ENCODE peak calls at places on chromosomes 13 and 19, in six cellular contexts. One of them, this sample, is unnamed.

GRCh38 chr19:33413426-33413725 is 39.9 kb downstream of the CEBPG start:
- DNase-seq in right lobe of liver: no peak
- DNase-seq in cardiac muscle cell: no peak
- DNase-seq in psoas muscle: peak; percentile 9
- DNase-seq in hepatocyte: no peak
- DNase-seq in heart left ventricle: no peak
- DNase-seq in this sample: no peak

GRCh38 chr13:100547805-100548204 is 40.8 kb downstream of the GGACT start:
- DNase-seq in psoas muscle: no peak
- DNase-seq in hepatocyte: peak; percentile 36
- DNase-seq in right lobe of liver: peak; percentile 50
- DNase-seq in heart left ventricle: no peak
- DNase-seq in cardiac muscle cell: peak; percentile 34
- DNase-seq in this sample: peak; percentile 64

GRCh38 chr19:38064661-38065425 is 157.8 kb downstream of the SIPA1L3 start:
- DNase-seq in heart left ventricle: no peak
- DNase-seq in cardiac muscle cell: no peak
- DNase-seq in psoas muscle: no peak
- DNase-seq in hepatocyte: no peak
- DNase-seq in right lobe of liver: no peak
- DNase-seq in this sample: no peak

GRCh38 chr19:40466219-40467006 is at the start of gene SPTBN4:
- DNase-seq in hepatocyte: peak; percentile 12
- DNase-seq in psoas muscle: peak; percentile 53
- DNase-seq in heart left ventricle: peak; percentile 21
- DNase-seq in right lobe of liver: peak; percentile 48
- DNase-seq in cardiac muscle cell: no peak
- DNase-seq in this sample: no peak

GRCh38 chr19:55149078-55150003 is at the start of gene TNNT1:
- DNase-seq in right lobe of liver: no peak
- DNase-seq in cardiac muscle cell: peak; percentile 51
- DNase-seq in heart left ventricle: peak; percentile 52
- DNase-seq in hepatocyte: peak; percentile 60
- DNase-seq in psoas muscle: peak; percentile 66
- DNase-seq in this sample: no peak

GRCh38 chr19:39196860-39197562 is at the start of gene NCCRP1:
- DNase-seq in heart left ventricle: no peak
- DNase-seq in right lobe of liver: no peak
- DNase-seq in psoas muscle: no peak
- DNase-seq in hepatocyte: no peak
- DNase-seq in cardiac muscle cell: peak; percentile 52
- DNase-seq in this sample: no peak

GRCh38 chr13:38582133-38582532 is 104.7 kb upstream of the FREM2 start:
- DNase-seq in hepatocyte: peak; percentile 73
- DNase-seq in right lobe of liver: no peak
- DNase-seq in heart left ventricle: no peak
- DNase-seq in cardiac muscle cell: peak; percentile 54
- DNase-seq in psoas muscle: no peak
- DNase-seq in this sample: peak; percentile 23

GRCh38 chr19:46806651-46807050 is 18.3 kb upstream of the SLC1A5 start:
- DNase-seq in psoas muscle: no peak
- DNase-seq in hepatocyte: no peak
- DNase-seq in right lobe of liver: no peak
- DNase-seq in heart left ventricle: no peak
- DNase-seq in cardiac muscle cell: no peak
- DNase-seq in this sample: no peak

GRCh38 chr19:50564229-50565105 is 3.8 kb downstream of the LRRC4B start:
- DNase-seq in right lobe of liver: no peak
- DNase-seq in heart left ventricle: no peak
- DNase-seq in psoas muscle: no peak
- DNase-seq in cardiac muscle cell: no peak
- DNase-seq in hepatocyte: no peak
- DNase-seq in this sample: no peak

GRCh38 chr13:91211548-91211947 is 135.9 kb upstream of the MIR17HG start:
- DNase-seq in psoas muscle: no peak
- DNase-seq in hepatocyte: no peak
- DNase-seq in cardiac muscle cell: no peak
- DNase-seq in right lobe of liver: no peak
- DNase-seq in heart left ventricle: no peak
- DNase-seq in this sample: no peak

GRCh38 chr19:2332341-2333026 is 4.0 kb downstream of the SPPL2B start:
- DNase-seq in cardiac muscle cell: no peak
- DNase-seq in right lobe of liver: no peak
- DNase-seq in psoas muscle: no peak
- DNase-seq in hepatocyte: no peak
- DNase-seq in heart left ventricle: no peak
- DNase-seq in this sample: no peak

DNA sequence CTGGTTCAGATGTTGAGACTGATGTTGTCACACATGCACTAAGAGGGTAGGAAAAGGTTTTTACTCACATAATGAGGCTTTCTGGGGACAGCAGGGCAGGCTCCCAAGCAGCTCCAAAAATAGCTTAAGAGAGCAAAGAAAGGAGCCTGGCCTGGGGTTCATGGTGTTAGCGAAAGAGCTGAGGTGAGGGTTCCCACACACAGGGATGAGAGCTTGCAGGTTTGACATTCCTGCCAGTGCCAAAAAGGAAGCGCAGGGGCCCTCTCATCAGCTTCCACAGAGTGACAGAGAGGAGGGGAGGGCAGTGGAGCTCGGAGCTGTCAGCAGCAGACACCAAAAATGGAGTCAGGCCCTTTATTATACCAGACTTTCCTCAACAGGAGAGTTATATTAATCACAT is 65.5 kb upstream of the FAM216B start:
- DNase-seq in heart left ventricle: no peak
- DNase-seq in cardiac muscle cell: peak; percentile 55
- DNase-seq in hepatocyte: no peak
- DNase-seq in psoas muscle: no peak
- DNase-seq in right lobe of liver: no peak
- DNase-seq in this sample: no peak
- H3K27ac ChIP-seq in heart left ventricle: peak overlapping the region; percentile 51
- H3K27ac ChIP-seq in cardiac muscle cell: peak overlapping the region; percentile 85
- H3K27ac ChIP-seq in hepatocyte: no peak overlapping the region
- H3K27ac ChIP-seq in psoas muscle: no peak overlapping the region
- H3K27ac ChIP-seq in right lobe of liver: no peak overlapping the region
- H3K27ac ChIP-seq in this sample: no peak overlapping the region

GRCh38 chr19:42629191-42629590 is 34.5 kb upstream of the CEACAM8 start:
- DNase-seq in psoas muscle: no peak
- DNase-seq in hepatocyte: no peak
- DNase-seq in cardiac muscle cell: no peak
- DNase-seq in right lobe of liver: no peak
- DNase-seq in heart left ventricle: no peak
- DNase-seq in this sample: no peak

GRCh38 chr19:42635233-42635539 is 40.5 kb upstream of the CEACAM8 start:
- DNase-seq in hepatocyte: no peak
- DNase-seq in right lobe of liver: no peak
- DNase-seq in heart left ventricle: no peak
- DNase-seq in psoas muscle: no peak
- DNase-seq in cardiac muscle cell: no peak
- DNase-seq in this sample: no peak

GRCh38 chr19:42634409-42635232 is 39.9 kb upstream of the CEACAM8 start:
- DNase-seq in cardiac muscle cell: no peak
- DNase-seq in psoas muscle: no peak
- DNase-seq in heart left ventricle: no peak
- DNase-seq in right lobe of liver: no peak
- DNase-seq in hepatocyte: no peak
- DNase-seq in this sample: peak; percentile 37
- TF ChIP-seq CTCF in cardiac muscle cell: peak; percentile 82
- TF ChIP-seq CTCF in psoas muscle: peak; percentile 12
- TF ChIP-seq CTCF in heart left ventricle: peak; percentile 50
- TF ChIP-seq CTCF in right lobe of liver: peak; percentile 65
- TF ChIP-seq CTCF in hepatocyte: no peak
- TF ChIP-seq CTCF in this sample: peak; percentile 70

DNA sequence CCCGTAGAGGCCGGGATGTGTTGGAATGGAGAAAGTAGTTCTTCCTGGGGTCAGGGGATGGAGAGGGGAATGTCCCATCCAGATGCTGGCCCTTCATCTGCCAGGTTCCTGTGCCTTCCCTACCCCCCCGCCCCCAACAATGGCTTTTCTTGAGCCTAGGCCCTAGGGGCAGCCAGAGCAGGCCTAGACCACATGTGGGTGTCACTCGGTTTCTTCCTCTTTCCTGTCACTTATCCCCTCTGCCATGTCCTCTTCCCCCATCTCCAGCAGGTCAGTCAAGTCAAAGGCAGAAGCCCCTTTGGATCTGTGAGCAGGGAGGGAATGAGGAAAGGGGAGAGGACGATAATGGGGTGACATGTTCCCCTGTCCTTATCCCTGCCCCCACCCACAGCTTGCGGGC is 36.4 kb downstream of the LYL1 start:
- DNase-seq in psoas muscle: no peak
- DNase-seq in hepatocyte: no peak
- DNase-seq in right lobe of liver: no peak
- DNase-seq in heart left ventricle: no peak
- DNase-seq in cardiac muscle cell: no peak
- DNase-seq in this sample: no peak
- H3K27ac ChIP-seq in psoas muscle: peak overlapping the region; percentile 81
- H3K27ac ChIP-seq in hepatocyte: no peak overlapping the region
- H3K27ac ChIP-seq in right lobe of liver: no peak overlapping the region
- H3K27ac ChIP-seq in heart left ventricle: peak overlapping the region; percentile 91
- H3K27ac ChIP-seq in cardiac muscle cell: no peak overlapping the region
- H3K27ac ChIP-seq in this sample: peak overlapping the region; percentile 44

GRCh38 chr19:16160445-16160942 is 12.8 kb downstream of the CIB3 start:
- DNase-seq in hepatocyte: no peak
- DNase-seq in right lobe of liver: no peak
- DNase-seq in psoas muscle: no peak
- DNase-seq in cardiac muscle cell: no peak
- DNase-seq in heart left ventricle: no peak
- DNase-seq in this sample: no peak

GRCh38 chr19:16161848-16162247 is 11.5 kb downstream of the CIB3 start:
- DNase-seq in psoas muscle: no peak
- DNase-seq in right lobe of liver: no peak
- DNase-seq in heart left ventricle: no peak
- DNase-seq in cardiac muscle cell: no peak
- DNase-seq in hepatocyte: no peak
- DNase-seq in this sample: peak; percentile 27

GRCh38 chr19:16160943-16161560 is 12.3 kb downstream of the CIB3 start:
- DNase-seq in hepatocyte: peak; percentile 43
- DNase-seq in right lobe of liver: no peak
- DNase-seq in psoas muscle: no peak
- DNase-seq in heart left ventricle: no peak
- DNase-seq in cardiac muscle cell: no peak
- DNase-seq in this sample: peak; percentile 91

GRCh38 chr19:16157601-16158000 is 14.1 kb downstream of the HSH2D start:
- DNase-seq in hepatocyte: no peak
- DNase-seq in heart left ventricle: no peak
- DNase-seq in right lobe of liver: no peak
- DNase-seq in cardiac muscle cell: no peak
- DNase-seq in psoas muscle: no peak
- DNase-seq in this sample: no peak

DNA sequence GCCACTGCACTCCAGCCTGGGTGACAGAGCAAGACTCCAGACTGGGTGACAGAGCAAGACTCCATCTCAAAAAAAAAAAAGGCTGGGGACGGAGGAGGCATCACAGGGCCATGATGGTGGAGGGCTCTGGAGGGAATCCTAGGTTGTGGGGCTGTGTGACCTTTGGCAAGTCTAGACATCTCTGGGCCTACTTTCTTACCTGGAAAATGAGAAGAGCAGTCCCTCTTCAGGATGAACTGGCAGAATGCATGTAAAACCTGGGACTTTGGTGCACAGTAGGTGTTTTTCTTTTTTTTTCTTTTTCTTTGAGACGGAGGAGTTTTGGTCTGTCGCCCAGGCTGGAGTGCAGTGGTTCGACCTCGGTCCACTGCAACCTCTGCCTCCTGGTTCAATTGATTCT is 13.7 kb downstream of the CIB3 start:
- DNase-seq in psoas muscle: no peak
- DNase-seq in cardiac muscle cell: no peak
- DNase-seq in right lobe of liver: no peak
- DNase-seq in heart left ventricle: no peak
- DNase-seq in hepatocyte: no peak
- DNase-seq in this sample: no peak
- TF ChIP-seq CTCF in psoas muscle: no peak
- TF ChIP-seq CTCF in cardiac muscle cell: no peak
- TF ChIP-seq CTCF in right lobe of liver: no peak
- TF ChIP-seq CTCF in heart left ventricle: no peak
- TF ChIP-seq CTCF in hepatocyte: no peak
- TF ChIP-seq CTCF in this sample: no peak

GRCh38 chr19:5952193-5953033 is 25.5 kb downstream of the RANBP3 start:
- DNase-seq in heart left ventricle: no peak
- DNase-seq in hepatocyte: no peak
- DNase-seq in right lobe of liver: no peak
- DNase-seq in cardiac muscle cell: no peak
- DNase-seq in psoas muscle: no peak
- DNase-seq in this sample: no peak
- H3K27ac ChIP-seq in heart left ventricle: peak overlapping the region; percentile 20
- H3K27ac ChIP-seq in hepatocyte: peak overlapping the region; percentile 82
- H3K27ac ChIP-seq in right lobe of liver: no peak overlapping the region
- H3K27ac ChIP-seq in cardiac muscle cell: peak overlapping the region; percentile 95
- H3K27ac ChIP-seq in psoas muscle: no peak overlapping the region
- H3K27ac ChIP-seq in this sample: peak overlapping the region; percentile 24

DNA sequence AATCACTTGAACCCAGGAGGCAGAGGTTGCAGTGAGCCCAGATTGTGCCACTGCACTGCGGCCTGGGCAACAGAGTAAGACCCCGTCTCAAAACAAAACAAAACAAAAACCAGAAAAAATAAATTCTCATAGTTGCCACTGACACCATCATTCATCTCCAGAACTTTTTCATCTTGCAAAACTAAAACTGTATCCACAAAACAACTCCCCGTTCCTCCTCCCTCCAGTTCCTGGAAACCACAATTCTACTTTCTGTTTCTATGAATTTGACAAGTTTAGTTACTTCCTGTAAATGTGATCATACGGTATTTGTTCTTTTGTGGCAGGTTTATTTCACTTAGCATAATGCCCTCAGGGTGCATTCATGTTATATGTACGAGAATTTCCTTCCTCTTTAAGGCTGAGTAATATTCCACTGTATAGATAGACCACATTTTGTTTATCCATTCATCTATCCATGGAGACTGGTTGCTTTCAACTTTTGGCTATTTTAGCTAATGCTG is 13.2 kb upstream of the ADGRE5 start:
- DNase-seq in heart left ventricle: no peak
- DNase-seq in cardiac muscle cell: no peak
- DNase-seq in psoas muscle: no peak
- DNase-seq in hepatocyte: no peak
- DNase-seq in right lobe of liver: no peak
- DNase-seq in this sample: no peak
- TF ChIP-seq CTCF in heart left ventricle: no peak
- TF ChIP-seq CTCF in cardiac muscle cell: no peak
- TF ChIP-seq CTCF in psoas muscle: no peak
- TF ChIP-seq CTCF in hepatocyte: no peak
- TF ChIP-seq CTCF in right lobe of liver: no peak
- TF ChIP-seq CTCF in this sample: no peak

GRCh38 chr13:97853550-97853949 is 99.9 kb upstream of the IPO5 start:
- DNase-seq in heart left ventricle: no peak
- DNase-seq in psoas muscle: no peak
- DNase-seq in hepatocyte: no peak
- DNase-seq in cardiac muscle cell: no peak
- DNase-seq in right lobe of liver: no peak
- DNase-seq in this sample: no peak
- H3K27ac ChIP-seq in heart left ventricle: no peak overlapping the region
- H3K27ac ChIP-seq in psoas muscle: no peak overlapping the region
- H3K27ac ChIP-seq in hepatocyte: no peak overlapping the region
- H3K27ac ChIP-seq in cardiac muscle cell: no peak overlapping the region
- H3K27ac ChIP-seq in right lobe of liver: no peak overlapping the region
- H3K27ac ChIP-seq in this sample: no peak overlapping the region